ENCODE peak calls at places on chromosomes 3 and 15, in six cellular contexts. G is adrenal gland; L is fibroblast of lung; X is CD4-positive, alpha-beta T cell; H is effector memory CD4-positive, alpha-beta T cell; V is RWPE1. K is an unnamed sample.

GRCh38 chr3:81864273-81864672 is 102.8 kb upstream of the GBE1 start:
- DNase-seq in V (no peak), L (no peak), H (no peak), G (no peak), X (no peak), K (no peak)

GRCh38 chr15:83053151-83053550 is 13.9 kb downstream of the BTBD1 start:
- DNase-seq in V (no peak), H (no peak), L (peak; percentile 79), G (no peak), X (no peak), K (no peak)

GRCh38 chr3:64623125-64623524 is 64.7 kb downstream of the ADAMTS9 start:
- DNase-seq in H (no peak), G (no peak), X (no peak), L (no peak), V (no peak), K (no peak)

GRCh38 chr3:120569224-120569915 is 26.8 kb upstream of the NDUFB4 start:
- DNase-seq in H (no peak), V (no peak), G (no peak), L (no peak), X (no peak), K (no peak)

GRCh38 chr15:45868109-45868691 is 233.4 kb downstream of the SQOR start:
- DNase-seq in L (no peak), G (no peak), V (no peak), X (no peak), H (no peak), K (no peak)

GRCh38 chr3:2856793-2857135 is 253.4 kb downstream of the IL5RA start:
- DNase-seq in H (no peak), X (no peak), V (no peak), L (no peak), G (no peak), K (no peak)

GRCh38 chr3:15859507-15860013 is 61.8 kb upstream of the ANKRD28 start:
- DNase-seq in H (peak; percentile 73), G (peak; percentile 83), V (peak; percentile 72), X (peak; percentile 75), L (peak; percentile 72), K (peak; percentile 65)

GRCh38 chr3:43426388-43426787 is 140.0 kb downstream of the SNRK start:
- DNase-seq in V (no peak), X (no peak), H (no peak), L (no peak), G (no peak), K (no peak)

GRCh38 chr15:37102315-37103021 is 2.1 kb upstream of the MEIS2 start:
- DNase-seq in V (no peak), H (no peak), X (no peak), G (peak; percentile 38), L (peak; percentile 34), K (no peak)

GRCh38 chr3:186044427-186044826 is 64.5 kb downstream of the ETV5 start:
- DNase-seq in L (no peak), V (no peak), H (no peak), G (peak; percentile 49), X (no peak), K (no peak)

GRCh38 chr15:41241251-41241964 is 10.3 kb downstream of the CHP1 start:
- DNase-seq in V (no peak), L (no peak), G (no peak), X (no peak), H (no peak), K (peak; percentile 0)

GRCh38 chr15:42605281-42605744 is 29.9 kb downstream of the STARD9 start:
- DNase-seq in L (peak; percentile 40), X (no peak), V (no peak), G (no peak), H (no peak), K (no peak)

GRCh38 chr3:129859272-129859671 is 34.2 kb downstream of the TMCC1 start:
- DNase-seq in L (no peak), V (no peak), H (no peak), X (no peak), G (no peak), K (no peak)

GRCh38 chr3:159634414-159634813 is 354.2 kb upstream of the IL12A start:
- DNase-seq in G (no peak), X (no peak), V (no peak), L (peak; percentile 45), H (no peak), K (no peak)

GRCh38 chr15:78212546-78213424 is 21.6 kb downstream of the ACSBG1 start:
- DNase-seq in H (no peak), G (peak; percentile 86), L (peak; percentile 74), V (peak; percentile 87), X (peak; percentile 6), K (no peak)

GRCh38 chr15:60392601-60392985 is 5.2 kb downstream of the ANXA2 start:
- DNase-seq in L (peak; percentile 78), G (no peak), V (peak; percentile 70), H (no peak), X (no peak), K (no peak)

GRCh38 chr15:88985547-88986393 is 72.6 kb upstream of the MFGE8 start:
- DNase-seq in V (no peak), X (no peak), H (no peak), G (no peak), L (no peak), K (no peak)

GRCh38 chr3:60775956-60776355 is 475.3 kb downstream of the FHIT start:
- DNase-seq in V (no peak), G (no peak), L (no peak), X (no peak), H (no peak), K (no peak)

GRCh38 chr15:38879909-38880471 is 315.4 kb upstream of the RASGRP1 start:
- DNase-seq in H (no peak), V (no peak), L (peak; percentile 75), X (no peak), G (no peak), K (no peak)

GRCh38 chr3:18512007-18512406 is 86.9 kb upstream of the SATB1 start:
- DNase-seq in L (no peak), X (no peak), V (no peak), H (no peak), G (no peak), K (no peak)

GRCh38 chr3:146273721-146274407 is 23.0 kb upstream of the PLSCR4 start:
- DNase-seq in V (no peak), G (no peak), L (no peak), H (no peak), X (no peak), K (no peak)

GRCh38 chr3:156400735-156401134 is 154.2 kb downstream of the SSR3 start:
- DNase-seq in L (no peak), X (no peak), G (no peak), H (no peak), V (no peak), K (no peak)

GRCh38 chr3:51953445-51953844 is 1.7 kb upstream of the GPR62 start:
- DNase-seq in V (peak; percentile 56), X (no peak), G (no peak), H (no peak), L (peak; percentile 68), K (no peak)

GRCh38 chr15:33506781-33507180 is 196.0 kb downstream of the RYR3 start:
- DNase-seq in V (no peak), H (no peak), X (no peak), G (no peak), L (no peak), K (no peak)

GRCh38 chr3:76044601-76045600 is 259.6 kb upstream of the ZNF717 start:
- DNase-seq in L (peak; percentile 67), V (no peak), G (no peak), X (no peak), H (no peak), K (no peak)

GRCh38 chr15:62099171-62099601 is 32.4 kb downstream of the C2CD4A start:
- DNase-seq in L (peak; percentile 48), H (no peak), G (no peak), V (no peak), X (no peak), K (no peak)

DNA sequence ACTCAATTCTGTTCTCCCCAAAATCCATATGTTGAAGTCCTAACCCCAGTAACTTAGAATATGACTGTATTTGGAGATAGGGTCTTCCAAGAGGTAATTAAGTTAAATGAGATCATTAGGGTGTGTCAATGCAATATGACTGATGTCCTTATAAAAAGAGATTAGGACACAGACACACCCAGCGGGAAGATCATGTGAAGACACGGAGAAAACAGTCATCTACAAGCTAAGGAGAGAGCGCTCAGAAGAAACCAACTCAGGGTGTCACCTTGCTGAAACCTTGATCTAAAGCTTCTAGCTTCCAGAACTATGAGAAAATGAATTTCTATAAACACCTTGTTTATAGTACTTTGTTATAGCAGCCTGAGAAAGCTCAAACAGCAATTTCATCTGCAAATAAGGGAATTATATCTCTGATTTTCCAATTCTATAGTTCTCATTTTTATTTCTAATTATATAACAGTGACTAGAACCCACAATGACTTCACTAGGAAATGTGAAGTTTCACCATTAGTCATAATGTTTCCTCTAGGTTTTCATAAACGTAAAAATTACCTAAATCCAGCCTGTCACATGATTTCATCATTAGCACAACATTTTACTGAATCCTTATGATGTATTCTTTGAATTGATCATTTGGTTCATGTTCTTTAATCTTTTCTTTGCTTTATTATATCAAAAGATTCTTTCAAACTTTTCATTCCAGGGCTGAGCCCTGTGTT is 459.1 kb upstream of the MDFIC2 start:
- DNase-seq in H (no peak), V (no peak), L (peak; percentile 45), G (no peak), X (no peak), K (no peak)
- H3K27ac ChIP-seq in H (no peak overlapping the region), V (no peak overlapping the region), L (no peak overlapping the region), G (no peak overlapping the region), X (no peak overlapping the region), K (no peak overlapping the region)

DNA sequence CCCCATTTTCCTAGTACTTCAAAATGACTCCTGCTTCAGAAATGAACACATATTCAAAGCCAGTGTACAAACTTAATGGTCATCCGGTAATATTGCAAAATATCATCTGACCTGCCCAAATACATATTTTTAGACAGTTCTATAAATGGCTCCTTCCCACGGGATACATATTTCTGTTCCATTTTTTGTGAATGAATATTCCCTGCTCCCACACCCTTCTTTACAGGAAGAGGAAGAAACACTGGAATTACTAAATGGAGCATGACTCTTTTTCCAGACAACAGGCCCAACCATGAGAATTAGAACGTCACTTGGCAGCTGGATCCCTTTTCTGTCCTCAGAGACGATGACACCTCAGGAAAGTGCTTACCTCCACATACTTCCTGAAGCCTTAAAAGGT is 38.0 kb upstream of the CBLB start:
- DNase-seq in X (no peak), L (peak; percentile 94), G (peak; percentile 51), H (no peak), V (peak; percentile 61), K (no peak)
- H3K27ac ChIP-seq in X (no peak overlapping the region), L (peak overlapping the region; percentile 88), G (peak overlapping the region; percentile 36), H (no peak overlapping the region), V (no peak overlapping the region), K (no peak overlapping the region)

GRCh38 chr3:62090066-62090465 is 283.3 kb downstream of the FEZF2 start:
- DNase-seq in X (no peak), V (no peak), L (no peak), H (no peak), G (no peak), K (no peak)
- H3K27ac ChIP-seq in X (no peak overlapping the region), V (no peak overlapping the region), L (no peak overlapping the region), H (no peak overlapping the region), G (no peak overlapping the region), K (no peak overlapping the region)

DNA sequence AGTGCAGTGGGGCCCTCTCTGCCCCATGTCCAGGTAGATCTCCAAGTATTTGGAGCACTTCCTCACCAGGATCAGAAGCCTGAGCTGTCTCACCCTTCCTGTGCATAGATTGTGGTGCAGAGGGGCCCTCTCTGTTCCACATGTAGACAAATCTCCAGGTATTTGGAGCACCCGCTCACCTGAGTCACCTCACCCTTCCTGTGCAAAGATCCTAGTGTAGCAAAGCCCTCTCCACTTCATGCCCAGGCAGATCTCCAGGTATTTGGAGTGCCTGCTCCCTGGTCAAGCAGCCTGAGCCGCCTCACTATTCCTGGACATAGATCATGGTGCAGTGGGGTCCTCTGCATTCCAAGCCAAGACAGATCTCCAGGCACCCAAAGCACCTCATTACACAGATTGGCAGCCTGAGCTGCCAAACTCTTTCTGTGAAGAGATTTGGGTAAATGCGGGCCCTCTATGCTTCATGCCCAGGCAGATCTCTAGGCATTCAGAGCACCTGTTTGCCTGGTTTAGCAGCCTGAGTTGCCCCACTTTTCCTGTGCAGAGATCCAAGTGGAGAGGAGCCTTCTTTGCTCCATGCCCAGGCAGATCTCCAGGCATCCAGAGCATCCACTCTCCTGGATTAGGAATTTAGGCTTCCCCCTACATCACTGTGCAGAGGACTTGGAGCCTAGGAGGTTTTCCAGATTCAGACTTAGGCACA is 249.8 kb downstream of the AGBL1 start:
- DNase-seq in X (no peak), H (no peak), L (no peak), G (no peak), V (no peak), K (no peak)
- H3K27ac ChIP-seq in X (no peak overlapping the region), H (no peak overlapping the region), L (no peak overlapping the region), G (no peak overlapping the region), V (peak overlapping the region; percentile 72), K (no peak overlapping the region)